ENCODE peak calls at places on chromosomes 11 and 22, in four cellular contexts. W is stimulated activated CD8-positive, alpha-beta memory T cell treated with anti-CD3 and anti-CD28 coated beads, Interleukin-15, amount 100 ng/mL, for 4 hours; U is heart left ventricle; M is aorta. E is an unnamed sample.

GRCh38 chr11:115170133-115170815 is 333.9 kb downstream of the CADM1 start:
- DNase-seq in W (no peak), U (no peak), M (no peak), E (no peak)

GRCh38 chr11:129021295-129021694 is 78.6 kb upstream of the TP53AIP1 start:
- DNase-seq in W (no peak), U (no peak), M (no peak), E (no peak)

GRCh38 chr11:74672956-74673895 is 58.0 kb downstream of the CHRDL2 start:
- DNase-seq in W (no peak), U (peak), M (peak), E (no peak)

GRCh38 chr22:34278121-34278520 is 357.8 kb upstream of the LARGE1 start:
- DNase-seq in W (no peak), U (no peak), M (no peak), E (no peak)

GRCh38 chr11:118622376-118623290 is 15.2 kb downstream of the PHLDB1 start:
- DNase-seq in W (no peak), U (peak), M (peak), E (no peak)

GRCh38 chr11:128803440-128803839 is 63.7 kb downstream of the KCNJ1 start:
- DNase-seq in W (no peak), U (no peak), M (no peak), E (no peak)

GRCh38 chr11:124600924-124601323 is 10.3 kb upstream of the PANX3 start:
- DNase-seq in W (no peak), U (no peak), M (no peak), E (no peak)

GRCh38 chr22:33018232-33018864 is 39.8 kb downstream of the SYN3 start:
- DNase-seq in W (no peak), U (no peak), M (peak), E (no peak)

GRCh38 chr11:129202646-129203045 is 10.5 kb upstream of the ARHGAP32 start:
- DNase-seq in W (no peak), U (no peak), M (no peak), E (no peak)

GRCh38 chr11:44397586-44398178 is 87.7 kb upstream of the ALX4 start:
- DNase-seq in W (no peak), U (no peak), M (no peak), E (no peak)

GRCh38 chr11:102883132-102883531 is 8.3 kb upstream of the MMP12 start:
- DNase-seq in W (no peak), U (no peak), M (no peak), E (no peak)

GRCh38 chr11:15625691-15626090 is 511.0 kb downstream of the INSC start:
- DNase-seq in W (no peak), U (no peak), M (no peak), E (no peak)

GRCh38 chr22:36008131-36008530 is 20.5 kb downstream of the RBFOX2 start:
- DNase-seq in W (no peak), U (no peak), M (no peak), E (no peak)

GRCh38 chr11:36376315-36376887 is 80.3 kb downstream of the PRR5L start:
- DNase-seq in W (no peak), U (peak), M (peak), E (no peak)

GRCh38 chr11:29282088-29282487 is 734.7 kb downstream of the KCNA4 start:
- DNase-seq in W (no peak), U (no peak), M (no peak), E (no peak)

GRCh38 chr11:62456630-62457029 is 37.8 kb downstream of the SCGB1A1 start:
- DNase-seq in W (no peak), U (no peak), M (no peak), E (no peak)

GRCh38 chr22:22569218-22569617 is 10.2 kb upstream of the PRAME start:
- DNase-seq in W (no peak), U (no peak), M (no peak), E (no peak)

GRCh38 chr11:133961890-133962289 is 5.1 kb upstream of the IGSF9B start:
- DNase-seq in W (no peak), U (peak), M (no peak), E (no peak)

GRCh38 chr22:34416321-34416900 is 496.1 kb upstream of the LARGE1 start:
- DNase-seq in W (no peak), U (no peak), M (no peak), E (no peak)

GRCh38 chr11:27213232-27213660 is 149.8 kb downstream of the CCDC34 start:
- DNase-seq in W (no peak), U (no peak), M (no peak), E (no peak)

GRCh38 chr11:36186340-36186739 is 102.9 kb downstream of the COMMD9 start:
- DNase-seq in W (no peak), U (no peak), M (no peak), E (no peak)

GRCh38 chr11:65982824-65983588 is 19.0 kb downstream of the EIF1AD start:
- DNase-seq in W (no peak), U (no peak), M (no peak), E (no peak)

GRCh38 chr11:122814401-122814800 is 23.9 kb upstream of the CRTAM start:
- DNase-seq in W (no peak), U (no peak), M (no peak), E (no peak)

GRCh38 chr11:112537846-112538330 is 277.2 kb upstream of the PLET1 start:
- DNase-seq in W (no peak), U (no peak), M (no peak), E (no peak)

GRCh38 chr11:120707098-120707497 is 195.6 kb downstream of the GRIK4 start:
- DNase-seq in W (no peak), U (no peak), M (no peak), E (no peak)

GRCh38 chr22:31637375-31637937 is 24.6 kb downstream of the PISD start:
- DNase-seq in W (no peak), U (no peak), M (no peak), E (no peak)